ENCODE peak calls at places on chromosomes 3 and 15, in four cellular contexts. G is suprapubic skin, V is A549, A is MM.1S. I is an unnamed sample.

GRCh38 chr15:80743189-80743833 is 35.9 kb upstream of the CEMIP start:
- DNase-seq in G (no peak), V (peak), A (no peak), I (no peak)

GRCh38 chr3:188789201-188789600 is 382.6 kb upstream of the TPRG1 start:
- DNase-seq in G (no peak), V (no peak), A (no peak), I (no peak)

GRCh38 chr15:75043509-75044257 is 20.3 kb downstream of the PPCDC start:
- DNase-seq in G (peak), V (peak), A (peak), I (peak)

GRCh38 chr3:193879099-193879863 is 256.7 kb upstream of the HES1 start:
- DNase-seq in G (no peak), V (no peak), A (no peak), I (no peak)

GRCh38 chr15:67521770-67522568 is 1.0 kb downstream of the C15orf61 start:
- DNase-seq in G (no peak), V (peak), A (peak), I (no peak)

GRCh38 chr15:71362987-71363968 is 248.0 kb downstream of the THSD4 start:
- DNase-seq in G (no peak), V (no peak), A (no peak), I (no peak)

GRCh38 chr15:84905016-84905916 is 20.8 kb downstream of the SLC28A1 start:
- DNase-seq in G (no peak), V (no peak), A (no peak), I (no peak)

GRCh38 chr3:195236801-195237570 is 34.0 kb downstream of the XXYLT1 start:
- DNase-seq in G (peak), V (no peak), A (no peak), I (no peak)

GRCh38 chr3:48504051-48504946 is at the start of gene SHISA5:
- DNase-seq in G (peak), V (peak), A (no peak), I (peak)

GRCh38 chr3:158110658-158111018 is 749 bp downstream of the RSRC1 start:
- DNase-seq in G (no peak), V (no peak), A (peak), I (no peak)

GRCh38 chr3:104779324-104779723 is 587.4 kb upstream of the ALCAM start:
- DNase-seq in G (no peak), V (no peak), A (no peak), I (no peak)

GRCh38 chr3:36840453-36840921 is 76.1 kb upstream of the DCLK3 start:
- DNase-seq in G (no peak), V (no peak), A (no peak), I (no peak)

GRCh38 chr3:144491333-144491732 is 519.7 kb downstream of the DIPK2A start:
- DNase-seq in G (no peak), V (no peak), A (no peak), I (no peak)

GRCh38 chr3:176953106-176954080 is 243.9 kb downstream of the TBL1XR1 start:
- DNase-seq in G (no peak), V (no peak), A (no peak), I (no peak)

DNA sequence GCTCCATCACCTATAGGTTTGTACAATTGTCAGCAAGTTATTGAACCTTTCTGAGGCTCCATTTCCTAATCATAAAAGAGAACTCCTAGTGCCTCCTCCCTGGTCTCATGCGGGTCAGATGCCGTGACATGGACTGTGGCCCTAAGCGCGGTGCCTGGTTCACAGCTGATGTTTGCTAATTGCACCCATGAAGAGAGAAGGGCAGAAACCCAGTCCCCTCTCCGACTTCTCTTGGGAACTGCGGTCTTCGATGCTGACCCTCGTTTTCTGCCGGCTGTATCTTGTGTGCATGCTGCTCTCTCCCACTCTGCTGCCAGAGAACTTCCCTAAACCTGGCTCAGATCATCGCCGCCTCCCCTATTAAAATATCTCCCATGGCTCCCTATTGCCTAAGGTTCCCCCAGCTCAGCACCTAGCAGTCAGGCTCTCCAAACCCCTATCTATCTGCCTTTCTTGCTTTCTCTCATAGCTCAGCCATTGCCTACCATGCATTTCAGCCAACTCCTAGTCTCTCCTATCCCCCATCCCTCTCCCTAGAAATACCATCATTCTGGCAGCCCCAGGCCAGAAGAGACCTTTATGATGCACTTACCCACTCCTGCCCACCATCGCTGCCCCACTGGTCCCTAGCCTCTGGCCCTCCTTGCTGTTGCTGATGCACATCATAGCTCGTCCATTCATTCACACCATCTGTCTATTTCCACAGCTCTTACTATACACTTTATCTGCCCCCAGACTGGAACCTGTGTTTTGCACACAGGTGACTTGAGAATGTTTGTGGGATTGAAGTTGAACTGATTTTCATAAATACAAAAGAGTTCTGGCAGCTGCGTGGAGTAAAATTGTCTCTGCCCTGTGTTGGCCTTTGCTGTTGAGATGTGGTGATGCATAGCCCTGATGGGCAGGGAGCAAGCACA is 6.6 kb downstream of the ISG20 start:
- DNase-seq in G (peak), V (no peak), A (no peak), I (no peak)
- TF ChIP-seq CTCF in G (no peak), V (no peak), A (no peak), I (no peak)

DNA sequence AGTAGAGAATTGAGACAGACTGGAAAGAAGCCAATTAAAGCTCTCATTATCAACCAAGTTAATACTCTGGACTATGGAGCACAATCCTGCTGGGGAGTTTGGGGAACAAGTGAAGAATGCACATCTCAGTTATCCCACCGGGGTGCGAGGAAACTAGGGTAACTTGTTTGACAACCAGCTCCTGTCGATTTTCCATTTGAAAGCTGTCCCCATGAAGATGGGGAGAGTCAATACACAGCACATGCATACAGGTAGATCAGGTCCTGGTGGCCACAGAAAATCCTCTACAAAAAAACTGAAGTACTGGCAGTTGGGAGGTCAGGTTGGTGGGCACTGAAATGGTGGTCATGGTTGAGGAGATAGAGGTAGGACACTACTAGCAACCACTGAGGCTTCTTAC is 25.7 kb upstream of the GRAMD1C start:
- DNase-seq in G (no peak), V (no peak), A (no peak), I (no peak)
- TF ChIP-seq CTCF in G (no peak), V (no peak), A (no peak), I (no peak)

DNA sequence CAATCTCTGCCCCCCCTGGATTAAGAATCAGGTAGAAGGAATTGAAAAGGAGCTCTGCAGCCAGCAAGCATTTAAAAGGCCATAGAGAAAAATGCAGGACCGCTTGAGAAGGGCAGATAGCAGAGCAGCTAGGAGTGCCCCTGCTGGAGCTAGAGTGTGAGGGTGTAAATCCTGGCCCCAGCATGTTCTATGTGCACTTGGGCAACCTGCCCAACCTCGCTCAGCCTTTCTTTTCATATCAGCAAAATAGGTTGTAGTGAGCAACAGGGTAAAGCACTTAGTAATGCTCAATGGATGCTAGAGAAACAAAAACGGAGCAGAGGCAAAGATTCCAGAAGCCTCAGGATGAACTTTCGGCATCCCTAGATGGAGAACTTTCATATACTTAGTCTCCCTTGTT is 25.0 kb upstream of the THBS1 start:
- DNase-seq in G (no peak), V (no peak), A (no peak), I (no peak)
- TF ChIP-seq CTCF in G (no peak), V (no peak), A (no peak), I (no peak)

GRCh38 chr3:167033866-167034265 is 346.2 kb downstream of the ZBBX start:
- DNase-seq in G (no peak), V (no peak), A (no peak), I (no peak)

GRCh38 chr3:167031364-167032049 is 348.6 kb downstream of the ZBBX start:
- DNase-seq in G (no peak), V (no peak), A (no peak), I (no peak)

GRCh38 chr3:167030059-167030458 is 350.0 kb downstream of the ZBBX start:
- DNase-seq in G (no peak), V (no peak), A (peak), I (no peak)

DNA sequence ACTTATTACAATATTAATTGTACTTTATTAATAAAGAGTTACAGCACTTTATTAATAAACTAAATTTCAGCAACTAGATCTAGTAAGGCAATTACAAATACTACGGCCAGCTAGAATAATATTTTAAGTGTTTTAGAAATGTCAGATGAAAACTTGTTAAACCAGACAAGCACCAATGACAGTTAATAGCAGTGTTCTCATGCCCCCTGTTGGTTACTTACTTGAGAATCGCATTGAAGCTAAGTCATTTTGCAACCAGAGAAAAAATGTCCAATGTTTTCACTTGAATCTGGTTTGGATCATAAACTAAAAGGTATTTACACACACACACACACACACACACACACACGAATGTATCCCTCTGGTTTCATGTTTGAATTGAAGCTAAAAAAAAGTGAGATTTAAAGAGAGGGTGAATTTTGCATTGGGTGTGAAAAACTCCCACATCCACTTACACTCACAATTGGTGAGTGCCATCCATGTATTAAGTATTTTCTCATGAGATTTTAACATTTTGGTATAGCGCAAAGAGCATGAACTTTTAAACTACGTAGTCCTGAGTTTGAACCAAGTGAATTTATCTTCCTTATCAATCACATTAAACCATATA is 347.7 kb downstream of the ZBBX start:
- DNase-seq in G (no peak), V (peak), A (peak), I (no peak)
- TF ChIP-seq CTCF in G (no peak), V (peak), A (peak), I (no peak)

DNA sequence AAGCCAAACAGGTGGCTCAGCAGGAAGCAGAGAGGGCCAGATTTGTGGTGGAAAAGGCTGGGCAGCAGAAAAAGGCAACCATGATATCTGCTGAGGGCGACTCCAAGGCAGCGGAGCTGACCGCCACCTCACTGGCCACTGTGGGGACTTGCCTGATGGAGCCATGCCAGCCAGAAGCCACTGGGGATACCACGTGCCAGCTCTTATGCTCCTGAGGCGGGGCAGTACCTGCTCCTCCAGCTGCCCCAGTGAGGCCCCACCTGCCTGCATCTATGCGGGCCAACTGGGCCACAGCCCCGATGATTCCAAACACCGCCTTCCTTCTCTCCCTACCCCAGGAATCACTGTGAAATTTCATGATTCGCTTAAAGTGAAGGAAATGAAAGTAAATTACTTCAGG is 22.9 kb upstream of the ARIH1 start:
- DNase-seq in G (no peak), V (no peak), A (no peak), I (no peak)
- TF ChIP-seq CTCF in G (no peak), V (no peak), A (no peak), I (no peak)

DNA sequence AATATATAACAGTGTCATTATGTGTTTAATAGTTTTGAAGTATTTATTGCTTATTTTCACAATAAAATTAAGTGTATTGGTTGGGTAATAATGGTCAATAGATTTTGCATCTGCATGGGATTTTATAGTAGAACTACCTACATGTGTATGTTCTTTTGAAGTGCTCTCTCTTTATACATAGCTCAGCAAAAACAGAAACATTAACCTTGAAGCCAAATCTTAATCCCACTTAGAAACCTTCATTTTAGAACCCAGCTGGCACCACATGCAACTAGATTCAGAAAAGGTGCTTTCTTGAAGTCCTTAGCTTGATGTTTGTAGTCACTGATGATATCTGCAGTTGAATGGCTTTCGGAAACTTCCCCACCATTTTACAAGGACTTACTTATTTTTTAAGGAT is 146.9 kb upstream of the IL12A start:
- DNase-seq in G (no peak), V (no peak), A (no peak), I (no peak)
- TF ChIP-seq CTCF in G (no peak), V (no peak), A (no peak), I (no peak)

DNA sequence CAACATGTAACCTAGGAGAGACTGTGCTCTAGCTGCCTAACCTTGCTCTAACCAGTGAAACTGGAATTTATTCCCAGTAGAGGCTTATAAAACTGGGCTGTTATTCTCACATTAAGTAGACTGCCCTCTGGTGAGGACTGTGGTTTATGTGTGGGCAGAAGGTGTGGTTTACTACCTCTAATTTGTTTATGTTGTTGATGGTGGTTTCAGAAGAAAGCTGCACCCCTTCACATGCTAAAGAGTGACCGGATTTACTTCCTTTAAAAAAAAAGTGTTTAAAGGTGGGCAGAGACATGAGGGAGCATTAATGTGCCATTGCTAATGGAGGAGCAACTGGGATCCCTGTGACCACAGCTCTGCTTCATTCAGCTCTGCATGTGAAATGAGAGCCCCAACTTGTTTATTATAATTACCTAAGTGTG is 273.2 kb downstream of the MECOM start:
- DNase-seq in G (no peak), V (no peak), A (peak), I (no peak)
- TF ChIP-seq CTCF in G (no peak), V (no peak), A (peak), I (no peak)